ENCODE peak calls at places on chromosomes 11 and 22, in six cellular contexts. One of them, this sample, is unnamed.

GRCh38 chr11:34977039-34977906 is 60.9 kb downstream of the PDHX start:
- DNase-seq in ascending aorta: no peak
- DNase-seq in CD8-positive, alpha-beta memory T cell: no peak
- DNase-seq in fibroblast of lung: peak; percentile 89
- DNase-seq in spleen: no peak
- DNase-seq in lower lobe of right lung: no peak
- DNase-seq in this sample: no peak

GRCh38 chr11:68411501-68411991 is 49.0 kb upstream of the PPP6R3 start:
- DNase-seq in fibroblast of lung: no peak
- DNase-seq in lower lobe of right lung: peak; percentile 47
- DNase-seq in ascending aorta: no peak
- DNase-seq in CD8-positive, alpha-beta memory T cell: no peak
- DNase-seq in spleen: no peak
- DNase-seq in this sample: no peak

GRCh38 chr11:64396079-64396591 is 37.2 kb downstream of the RPS6KA4 start:
- DNase-seq in CD8-positive, alpha-beta memory T cell: no peak
- DNase-seq in spleen: no peak
- DNase-seq in ascending aorta: no peak
- DNase-seq in fibroblast of lung: no peak
- DNase-seq in lower lobe of right lung: no peak
- DNase-seq in this sample: no peak

GRCh38 chr11:126341760-126342161 is 13.7 kb upstream of the ST3GAL4 start:
- DNase-seq in CD8-positive, alpha-beta memory T cell: no peak
- DNase-seq in ascending aorta: no peak
- DNase-seq in fibroblast of lung: peak; percentile 81
- DNase-seq in lower lobe of right lung: no peak
- DNase-seq in spleen: peak; percentile 27
- DNase-seq in this sample: no peak

GRCh38 chr11:16891964-16892363 is 122.2 kb downstream of the PLEKHA7 start:
- DNase-seq in CD8-positive, alpha-beta memory T cell: no peak
- DNase-seq in lower lobe of right lung: no peak
- DNase-seq in spleen: no peak
- DNase-seq in ascending aorta: no peak
- DNase-seq in fibroblast of lung: peak; percentile 80
- DNase-seq in this sample: no peak

GRCh38 chr11:7299393-7299792 is 47.7 kb downstream of the SYT9 start:
- DNase-seq in CD8-positive, alpha-beta memory T cell: no peak
- DNase-seq in lower lobe of right lung: no peak
- DNase-seq in fibroblast of lung: no peak
- DNase-seq in spleen: no peak
- DNase-seq in ascending aorta: no peak
- DNase-seq in this sample: no peak

GRCh38 chr11:103281301-103281700 is 172.1 kb downstream of the DYNC2H1 start:
- DNase-seq in fibroblast of lung: peak; percentile 7
- DNase-seq in ascending aorta: no peak
- DNase-seq in CD8-positive, alpha-beta memory T cell: no peak
- DNase-seq in lower lobe of right lung: no peak
- DNase-seq in spleen: no peak
- DNase-seq in this sample: no peak

GRCh38 chr11:103055174-103055890 is 36.6 kb downstream of the DCUN1D5 start:
- DNase-seq in CD8-positive, alpha-beta memory T cell: no peak
- DNase-seq in ascending aorta: no peak
- DNase-seq in fibroblast of lung: peak; percentile 41
- DNase-seq in lower lobe of right lung: no peak
- DNase-seq in spleen: no peak
- DNase-seq in this sample: no peak

GRCh38 chr11:31815743-31816466 is 4.8 kb upstream of the PAX6 start:
- DNase-seq in ascending aorta: no peak
- DNase-seq in fibroblast of lung: peak; percentile 18
- DNase-seq in CD8-positive, alpha-beta memory T cell: no peak
- DNase-seq in lower lobe of right lung: no peak
- DNase-seq in spleen: peak; percentile 59
- DNase-seq in this sample: no peak

GRCh38 chr11:119832536-119832935 is 103.5 kb upstream of the NECTIN1 start:
- DNase-seq in fibroblast of lung: peak; percentile 42
- DNase-seq in ascending aorta: no peak
- DNase-seq in CD8-positive, alpha-beta memory T cell: no peak
- DNase-seq in spleen: no peak
- DNase-seq in lower lobe of right lung: peak; percentile 53
- DNase-seq in this sample: no peak

GRCh38 chr11:12408156-12408770 is 30.9 kb downstream of the PARVA start:
- DNase-seq in CD8-positive, alpha-beta memory T cell: no peak
- DNase-seq in ascending aorta: no peak
- DNase-seq in spleen: no peak
- DNase-seq in lower lobe of right lung: no peak
- DNase-seq in fibroblast of lung: peak; percentile 60
- DNase-seq in this sample: no peak

GRCh38 chr11:93832780-93833179 is 17.6 kb downstream of the VSTM5 start:
- DNase-seq in fibroblast of lung: no peak
- DNase-seq in spleen: no peak
- DNase-seq in CD8-positive, alpha-beta memory T cell: no peak
- DNase-seq in lower lobe of right lung: no peak
- DNase-seq in ascending aorta: no peak
- DNase-seq in this sample: no peak

GRCh38 chr11:1458340-1459218 is 28.0 kb downstream of the MOB2 start:
- DNase-seq in lower lobe of right lung: peak; percentile 85
- DNase-seq in CD8-positive, alpha-beta memory T cell: no peak
- DNase-seq in fibroblast of lung: peak; percentile 4
- DNase-seq in spleen: no peak
- DNase-seq in ascending aorta: no peak
- DNase-seq in this sample: no peak

GRCh38 chr11:60952742-60953170 is 780 bp upstream of the SLC15A3 start:
- DNase-seq in fibroblast of lung: no peak
- DNase-seq in ascending aorta: no peak
- DNase-seq in spleen: no peak
- DNase-seq in lower lobe of right lung: no peak
- DNase-seq in CD8-positive, alpha-beta memory T cell: no peak
- DNase-seq in this sample: no peak

GRCh38 chr11:70536051-70536877 is 137.9 kb downstream of the CTTN start:
- DNase-seq in CD8-positive, alpha-beta memory T cell: peak; percentile 30
- DNase-seq in ascending aorta: no peak
- DNase-seq in lower lobe of right lung: no peak
- DNase-seq in spleen: peak; percentile 64
- DNase-seq in fibroblast of lung: no peak
- DNase-seq in this sample: no peak

GRCh38 chr22:47281126-47282106 is 519.0 kb downstream of the TBC1D22A start:
- DNase-seq in CD8-positive, alpha-beta memory T cell: peak; percentile 22
- DNase-seq in lower lobe of right lung: no peak
- DNase-seq in ascending aorta: no peak
- DNase-seq in spleen: no peak
- DNase-seq in fibroblast of lung: peak; percentile 66
- DNase-seq in this sample: no peak
- H3K9me3 ChIP-seq in CD8-positive, alpha-beta memory T cell: no peaks in the 10 kb centered on the region
- H3K9me3 ChIP-seq in lower lobe of right lung: no peaks in the 10 kb centered on the region
- H3K9me3 ChIP-seq in ascending aorta: no peaks in the 10 kb centered on the region
- H3K9me3 ChIP-seq in spleen: no peaks in the 10 kb centered on the region
- H3K9me3 ChIP-seq in fibroblast of lung: no peaks in the 10 kb centered on the region
- H3K9me3 ChIP-seq in this sample: no peaks in the 10 kb centered on the region

GRCh38 chr11:46381836-46382643 is 571 bp downstream of the MDK start:
- DNase-seq in fibroblast of lung: peak; percentile 42
- DNase-seq in lower lobe of right lung: no peak
- DNase-seq in ascending aorta: no peak
- DNase-seq in CD8-positive, alpha-beta memory T cell: no peak
- DNase-seq in spleen: peak; percentile 82
- DNase-seq in this sample: no peak

GRCh38 chr11:46383974-46384701 is 2.7 kb downstream of the MDK start:
- DNase-seq in fibroblast of lung: no peak
- DNase-seq in lower lobe of right lung: no peak
- DNase-seq in spleen: no peak
- DNase-seq in ascending aorta: no peak
- DNase-seq in CD8-positive, alpha-beta memory T cell: no peak
- DNase-seq in this sample: no peak

GRCh38 chr11:46383404-46383758 is 1.9 kb downstream of the MDK start:
- DNase-seq in lower lobe of right lung: no peak
- DNase-seq in ascending aorta: no peak
- DNase-seq in fibroblast of lung: no peak
- DNase-seq in spleen: peak; percentile 62
- DNase-seq in CD8-positive, alpha-beta memory T cell: no peak
- DNase-seq in this sample: no peak

GRCh38 chr11:46381046-46381835 is at the start of gene MDK:
- DNase-seq in CD8-positive, alpha-beta memory T cell: no peak
- DNase-seq in fibroblast of lung: no peak
- DNase-seq in lower lobe of right lung: peak; percentile 59
- DNase-seq in ascending aorta: no peak
- DNase-seq in spleen: peak; percentile 89
- DNase-seq in this sample: no peak

GRCh38 chr11:46382644-46383403 is 1.4 kb downstream of the MDK start:
- DNase-seq in lower lobe of right lung: no peak
- DNase-seq in CD8-positive, alpha-beta memory T cell: no peak
- DNase-seq in ascending aorta: no peak
- DNase-seq in fibroblast of lung: peak; percentile 38
- DNase-seq in spleen: peak; percentile 74
- DNase-seq in this sample: no peak
- H3K9me3 ChIP-seq in lower lobe of right lung: no peaks in the 10 kb centered on the region
- H3K9me3 ChIP-seq in CD8-positive, alpha-beta memory T cell: no peaks in the 10 kb centered on the region
- H3K9me3 ChIP-seq in ascending aorta: no peaks in the 10 kb centered on the region
- H3K9me3 ChIP-seq in fibroblast of lung: no peaks in the 10 kb centered on the region
- H3K9me3 ChIP-seq in spleen: no peaks in the 10 kb centered on the region
- H3K9me3 ChIP-seq in this sample: no peaks in the 10 kb centered on the region

GRCh38 chr11:3367221-3367620 is 11.7 kb downstream of the ZNF195 start:
- DNase-seq in CD8-positive, alpha-beta memory T cell: no peak
- DNase-seq in ascending aorta: no peak
- DNase-seq in lower lobe of right lung: no peak
- DNase-seq in fibroblast of lung: no peak
- DNase-seq in spleen: no peak
- DNase-seq in this sample: no peak
- H3K9me3 ChIP-seq in CD8-positive, alpha-beta memory T cell: peaks cover 18% of the 10 kb centered on the region
- H3K9me3 ChIP-seq in ascending aorta: peaks cover 6% of the 10 kb centered on the region
- H3K9me3 ChIP-seq in lower lobe of right lung: peaks cover 28% of the 10 kb centered on the region
- H3K9me3 ChIP-seq in fibroblast of lung: peaks cover 2% of the 10 kb centered on the region
- H3K9me3 ChIP-seq in spleen: peaks cover 74% of the 10 kb centered on the region
- H3K9me3 ChIP-seq in this sample: peaks cover 26% of the 10 kb centered on the region

GRCh38 chr11:2662430-2663299 is 37.1 kb downstream of the KCNQ1OT1 start:
- DNase-seq in ascending aorta: no peak
- DNase-seq in fibroblast of lung: no peak
- DNase-seq in lower lobe of right lung: no peak
- DNase-seq in spleen: peak; percentile 32
- DNase-seq in CD8-positive, alpha-beta memory T cell: no peak
- DNase-seq in this sample: no peak

GRCh38 chr11:2660357-2660939 is 39.3 kb downstream of the KCNQ1OT1 start:
- DNase-seq in spleen: no peak
- DNase-seq in CD8-positive, alpha-beta memory T cell: no peak
- DNase-seq in lower lobe of right lung: no peak
- DNase-seq in ascending aorta: no peak
- DNase-seq in fibroblast of lung: no peak
- DNase-seq in this sample: no peak

GRCh38 chr11:2663506-2663905 is 36.3 kb downstream of the KCNQ1OT1 start:
- DNase-seq in lower lobe of right lung: no peak
- DNase-seq in ascending aorta: no peak
- DNase-seq in spleen: peak; percentile 42
- DNase-seq in CD8-positive, alpha-beta memory T cell: no peak
- DNase-seq in fibroblast of lung: no peak
- DNase-seq in this sample: no peak

GRCh38 chr11:2661173-2662023 is 38.4 kb downstream of the KCNQ1OT1 start:
- DNase-seq in lower lobe of right lung: no peak
- DNase-seq in CD8-positive, alpha-beta memory T cell: no peak
- DNase-seq in spleen: no peak
- DNase-seq in ascending aorta: no peak
- DNase-seq in fibroblast of lung: no peak
- DNase-seq in this sample: no peak

GRCh38 chr11:2662024-2662312 is 37.8 kb downstream of the KCNQ1OT1 start:
- DNase-seq in spleen: peak; percentile 29
- DNase-seq in CD8-positive, alpha-beta memory T cell: no peak
- DNase-seq in fibroblast of lung: no peak
- DNase-seq in ascending aorta: no peak
- DNase-seq in lower lobe of right lung: no peak
- DNase-seq in this sample: no peak
- H3K9me3 ChIP-seq in spleen: peaks cover 28% of the 10 kb centered on the region
- H3K9me3 ChIP-seq in CD8-positive, alpha-beta memory T cell: no peaks in the 10 kb centered on the region
- H3K9me3 ChIP-seq in fibroblast of lung: no peaks in the 10 kb centered on the region
- H3K9me3 ChIP-seq in ascending aorta: no peaks in the 10 kb centered on the region
- H3K9me3 ChIP-seq in lower lobe of right lung: peaks cover 25% of the 10 kb centered on the region
- H3K9me3 ChIP-seq in this sample: no peaks in the 10 kb centered on the region

GRCh38 chr11:88363566-88364169 is 26.1 kb upstream of the CTSC start:
- DNase-seq in spleen: no peak
- DNase-seq in CD8-positive, alpha-beta memory T cell: no peak
- DNase-seq in lower lobe of right lung: no peak
- DNase-seq in ascending aorta: no peak
- DNase-seq in fibroblast of lung: peak; percentile 67
- DNase-seq in this sample: no peak
- H3K9me3 ChIP-seq in spleen: no peaks in the 10 kb centered on the region
- H3K9me3 ChIP-seq in CD8-positive, alpha-beta memory T cell: no peaks in the 10 kb centered on the region
- H3K9me3 ChIP-seq in lower lobe of right lung: no peaks in the 10 kb centered on the region
- H3K9me3 ChIP-seq in ascending aorta: no peaks in the 10 kb centered on the region
- H3K9me3 ChIP-seq in fibroblast of lung: no peaks in the 10 kb centered on the region
- H3K9me3 ChIP-seq in this sample: no peaks in the 10 kb centered on the region

DNA sequence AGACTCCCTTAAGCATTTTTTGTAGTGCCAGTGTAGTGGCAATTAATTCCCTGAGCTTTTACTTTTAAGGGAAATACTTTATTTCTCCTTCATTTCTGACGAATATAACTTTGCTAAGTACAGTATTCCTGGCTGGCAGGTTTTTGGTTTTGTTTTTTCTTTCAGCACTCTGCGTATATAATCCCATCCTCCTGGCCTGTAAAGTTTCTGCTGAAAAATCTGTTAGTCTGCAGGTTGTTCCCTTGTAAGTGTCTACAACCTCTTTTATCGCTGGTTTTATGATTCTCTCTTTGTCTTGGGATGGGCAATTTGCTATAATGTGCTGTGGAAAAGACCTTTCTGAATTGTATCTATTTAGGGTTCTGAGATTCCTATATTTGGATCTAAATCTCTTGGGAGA is 56.0 kb downstream of the KCNQ1OT1 start:
- DNase-seq in lower lobe of right lung: no peak
- DNase-seq in CD8-positive, alpha-beta memory T cell: no peak
- DNase-seq in fibroblast of lung: no peak
- DNase-seq in spleen: no peak
- DNase-seq in ascending aorta: no peak
- DNase-seq in this sample: no peak
- H3K9me3 ChIP-seq in lower lobe of right lung: peaks cover 82% of the 10 kb centered on the region
- H3K9me3 ChIP-seq in CD8-positive, alpha-beta memory T cell: peaks cover 16% of the 10 kb centered on the region
- H3K9me3 ChIP-seq in fibroblast of lung: peaks cover 3% of the 10 kb centered on the region
- H3K9me3 ChIP-seq in spleen: peaks cover 100% of the 10 kb centered on the region
- H3K9me3 ChIP-seq in ascending aorta: peaks cover 62% of the 10 kb centered on the region
- H3K9me3 ChIP-seq in this sample: peaks cover 13% of the 10 kb centered on the region

GRCh38 chr22:49540084-49540483 is 287.6 kb downstream of the BRD1 start:
- DNase-seq in fibroblast of lung: no peak
- DNase-seq in ascending aorta: no peak
- DNase-seq in spleen: peak; percentile 17
- DNase-seq in lower lobe of right lung: peak; percentile 17
- DNase-seq in CD8-positive, alpha-beta memory T cell: no peak
- DNase-seq in this sample: no peak
- H3K9me3 ChIP-seq in fibroblast of lung: no peaks in the 10 kb centered on the region
- H3K9me3 ChIP-seq in ascending aorta: no peaks in the 10 kb centered on the region
- H3K9me3 ChIP-seq in spleen: no peaks in the 10 kb centered on the region
- H3K9me3 ChIP-seq in lower lobe of right lung: no peaks in the 10 kb centered on the region
- H3K9me3 ChIP-seq in CD8-positive, alpha-beta memory T cell: no peaks in the 10 kb centered on the region
- H3K9me3 ChIP-seq in this sample: no peaks in the 10 kb centered on the region

DNA sequence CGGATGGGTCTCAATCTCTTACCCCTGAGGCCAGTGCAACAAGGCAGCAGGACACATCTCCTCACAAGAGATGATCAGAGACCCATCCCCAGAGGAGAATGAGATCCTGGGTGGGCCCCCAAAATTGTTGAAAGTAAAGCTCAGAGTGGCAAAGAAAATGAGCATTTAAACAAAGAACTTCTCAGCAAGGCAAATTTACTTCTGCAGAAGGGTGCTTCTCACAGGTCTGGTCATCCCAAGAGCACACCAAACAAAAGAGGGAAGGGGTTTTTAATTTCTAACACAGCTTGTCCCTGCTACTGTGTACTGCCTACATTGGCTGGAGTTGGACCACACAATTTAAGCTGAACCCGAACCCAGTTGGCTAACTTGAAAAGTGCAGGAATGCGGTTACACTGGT is 1628.6 kb upstream of the RAG2 start:
- DNase-seq in lower lobe of right lung: no peak
- DNase-seq in CD8-positive, alpha-beta memory T cell: no peak
- DNase-seq in ascending aorta: no peak
- DNase-seq in fibroblast of lung: peak; percentile 3
- DNase-seq in spleen: no peak
- DNase-seq in this sample: no peak
- H3K9me3 ChIP-seq in lower lobe of right lung: peaks cover 36% of the 10 kb centered on the region
- H3K9me3 ChIP-seq in CD8-positive, alpha-beta memory T cell: peaks cover 4% of the 10 kb centered on the region
- H3K9me3 ChIP-seq in ascending aorta: peaks cover 11% of the 10 kb centered on the region
- H3K9me3 ChIP-seq in fibroblast of lung: no peaks in the 10 kb centered on the region
- H3K9me3 ChIP-seq in spleen: peaks cover 62% of the 10 kb centered on the region
- H3K9me3 ChIP-seq in this sample: no peaks in the 10 kb centered on the region

This sample was measured in T-helper 17 cell.